ENCODE peak calls at places on chromosomes 3 and 15, in five cellular contexts. N, P, U, F and S are unnamed samples.

GRCh38 chr15:77499087-77499765 is 78.5 kb downstream of the HMG20A start:
- DNase-seq in N (no peak), P (no peak), U (no peak), F (no peak), S (no peak)

GRCh38 chr3:155494332-155494731 is 200.8 kb upstream of the STRIT1 start:
- DNase-seq in N (no peak), P (no peak), U (no peak), F (no peak), S (no peak)

GRCh38 chr3:78338405-78338804 is 1298.5 kb downstream of the ROBO2 start:
- DNase-seq in N (no peak), P (no peak), U (no peak), F (no peak), S (no peak)

GRCh38 chr15:85603703-85604102 is 191.0 kb downstream of the KLHL25 start:
- DNase-seq in N (no peak), P (no peak), U (no peak), F (no peak), S (no peak)

GRCh38 chr15:73017987-73018386 is 34.3 kb upstream of the NEO1 start:
- DNase-seq in N (peak; percentile 19), P (no peak), U (no peak), F (no peak), S (no peak)

GRCh38 chr15:63492541-63493077 is 11.8 kb upstream of the USP3 start:
- DNase-seq in N (peak; percentile 75), P (no peak), U (peak; percentile 72), F (no peak), S (no peak)

GRCh38 chr3:54168451-54168850 is 46.1 kb downstream of the CACNA2D3 start:
- DNase-seq in N (no peak), P (no peak), U (no peak), F (no peak), S (no peak)

GRCh38 chr3:116444819-116445290 is 432 bp downstream of the LSAMP start:
- DNase-seq in N (peak; percentile 20), P (no peak), U (peak; percentile 33), F (no peak), S (no peak)

GRCh38 chr3:38133557-38134405 is 3.1 kb downstream of the ACAA1 start:
- DNase-seq in N (no peak), P (no peak), U (peak; percentile 4), F (peak; percentile 45), S (no peak)

GRCh38 chr3:160132226-160132625 is 93.0 kb upstream of the C3orf80 start:
- DNase-seq in N (no peak), P (no peak), U (no peak), F (no peak), S (no peak)

GRCh38 chr3:42079701-42080323 is 11.3 kb upstream of the TRAK1 start:
- DNase-seq in N (no peak), P (no peak), U (no peak), F (no peak), S (no peak)

GRCh38 chr15:51367322-51367976 is 26.0 kb downstream of the GLDN start:
- DNase-seq in N (no peak), P (no peak), U (peak; percentile 31), F (no peak), S (peak; percentile 67)

GRCh38 chr3:143628971-143629370 is 219.3 kb downstream of the SLC9A9 start:
- DNase-seq in N (no peak), P (peak; percentile 5), U (peak; percentile 83), F (no peak), S (no peak)

GRCh38 chr3:123046262-123046873 is 18.8 kb upstream of the SEMA5B start:
- DNase-seq in N (no peak), P (no peak), U (no peak), F (no peak), S (no peak)

GRCh38 chr3:193872265-193872753 is 263.6 kb upstream of the HES1 start:
- DNase-seq in N (peak; percentile 71), P (peak; percentile 92), U (peak; percentile 99), F (no peak), S (peak; percentile 79)

GRCh38 chr3:53103566-53104296 is 26.5 kb downstream of the RFT1 start:
- DNase-seq in N (peak; percentile 30), P (peak; percentile 18), U (no peak), F (no peak), S (no peak)

DNA sequence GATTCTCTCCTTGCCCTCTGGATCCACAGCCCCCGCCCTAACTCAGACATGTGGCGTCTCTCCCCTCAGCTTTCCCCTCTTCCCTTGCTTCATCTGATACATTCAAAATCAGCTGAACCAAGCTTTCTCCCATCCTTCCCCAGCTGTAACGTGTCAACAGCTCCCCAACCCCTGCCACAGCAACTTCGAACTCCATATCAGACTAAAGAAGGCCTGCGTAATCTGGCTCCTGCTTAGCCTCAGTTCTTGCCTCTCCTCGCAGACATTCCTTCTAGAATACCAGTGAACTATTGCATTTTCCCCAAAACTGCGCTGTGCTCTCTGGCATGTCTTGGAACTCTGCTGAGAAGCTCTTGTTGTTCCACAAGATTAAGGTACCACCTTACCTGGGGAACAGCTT is 18.3 kb downstream of the B4GALT4 start:
- DNase-seq in N (peak; percentile 39), P (no peak), U (no peak), F (no peak), S (no peak)
- H3K36me3 ChIP-seq in N (peaks cover 58% of the 10 kb centered on the region), P (peaks cover 17% of the 10 kb centered on the region), U (peaks cover 6% of the 10 kb centered on the region), F (peaks cover 83% of the 10 kb centered on the region), S (peaks cover 13% of the 10 kb centered on the region)

GRCh38 chr3:55804170-55805095 is 317.3 kb upstream of the WNT5A start:
- DNase-seq in N (no peak), P (no peak), U (no peak), F (no peak), S (no peak)
- TF ChIP-seq CTCF in N (no peak), P (no peak), U (no peak), F (no peak), S (no peak)

DNA sequence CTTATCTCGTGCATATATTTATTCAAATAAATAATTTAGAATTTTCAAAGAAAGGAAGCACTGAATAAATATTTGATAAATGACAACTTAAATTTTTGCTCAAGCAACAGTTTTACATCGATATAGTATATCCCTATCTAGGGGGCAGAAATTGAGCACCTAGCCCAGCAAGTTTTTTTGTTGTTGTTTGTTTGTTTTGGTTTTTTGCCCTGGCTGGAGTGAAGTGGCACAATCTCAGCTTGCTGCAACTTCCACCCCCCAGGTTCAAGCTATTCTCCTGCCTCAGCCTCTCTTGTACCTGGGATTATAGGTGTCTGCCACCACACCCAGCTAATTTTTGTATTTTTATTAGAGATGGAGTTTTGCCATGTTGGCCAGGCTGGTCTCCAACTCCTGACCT is 42.4 kb downstream of the OIP5 start:
- DNase-seq in N (no peak), P (no peak), U (no peak), F (no peak), S (no peak)
- H3K36me3 ChIP-seq in N (peaks cover 43% of the 10 kb centered on the region), P (peaks cover 35% of the 10 kb centered on the region), U (peaks cover 7% of the 10 kb centered on the region), F (peaks cover 67% of the 10 kb centered on the region), S (peaks cover 11% of the 10 kb centered on the region)

GRCh38 chr15:45320581-45320980 is 57.8 kb downstream of the GATM start:
- DNase-seq in N (no peak), P (no peak), U (no peak), F (no peak), S (no peak)

GRCh38 chr15:45319472-45320214 is 58.7 kb downstream of the GATM start:
- DNase-seq in N (no peak), P (no peak), U (no peak), F (no peak), S (no peak)

DNA sequence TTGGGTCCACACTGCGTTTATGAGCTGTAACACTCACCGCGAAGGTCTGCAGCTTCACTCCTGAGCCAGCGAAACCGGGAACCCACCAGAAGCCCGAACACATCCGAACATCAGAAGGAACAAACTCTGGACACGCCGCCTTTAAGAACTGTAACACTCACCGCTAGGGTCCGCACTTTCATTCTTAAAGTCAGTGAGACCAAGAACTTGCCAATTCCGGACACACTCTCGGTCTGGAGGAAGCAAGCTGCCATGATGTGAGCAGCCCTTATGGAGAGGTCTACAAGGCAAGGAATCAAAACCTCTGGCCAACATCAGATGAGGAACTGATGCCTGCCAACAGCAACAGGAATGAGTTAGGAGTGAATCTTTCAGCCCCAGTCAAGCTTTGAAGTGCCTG is 62.9 kb downstream of the SLC28A2 start:
- DNase-seq in N (peak; percentile 47), P (no peak), U (peak; percentile 5), F (no peak), S (no peak)
- TF ChIP-seq CTCF in N (peak; percentile 13), P (peak; percentile 25), U (no peak), F (no peak), S (no peak)

DNA sequence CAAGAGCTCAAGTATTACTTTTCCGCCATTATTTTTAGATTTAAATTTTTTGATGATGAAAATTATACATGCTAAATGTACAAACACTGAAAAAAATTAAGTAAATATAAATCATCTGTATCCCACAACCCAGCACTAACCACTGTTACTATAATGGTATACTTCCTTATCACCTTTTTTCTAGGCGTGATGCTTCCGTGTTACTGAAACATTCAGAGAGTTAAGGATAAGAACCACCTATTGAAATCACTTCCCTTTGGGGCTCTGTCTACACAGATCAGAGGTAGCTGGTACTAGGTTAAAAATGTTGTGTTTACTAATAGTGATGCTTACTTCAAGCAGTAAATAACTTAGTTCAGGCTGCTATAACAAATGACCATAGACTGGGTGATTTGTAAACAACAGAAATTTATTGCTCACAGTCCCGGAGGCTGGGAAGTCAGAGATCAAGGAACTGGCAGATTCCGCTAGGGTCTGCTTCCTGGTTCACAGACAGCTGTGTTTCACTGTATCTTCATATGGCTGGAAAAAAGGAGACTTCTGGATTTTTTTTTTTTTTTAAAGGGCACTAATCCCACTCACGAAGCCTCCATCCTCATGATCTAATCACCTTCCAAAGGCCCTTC is 6.4 kb downstream of the SNX4 start:
- DNase-seq in N (no peak), P (no peak), U (no peak), F (no peak), S (no peak)
- H3K36me3 ChIP-seq in N (peaks cover 12% of the 10 kb centered on the region), P (peaks cover 2% of the 10 kb centered on the region), U (no peaks in the 10 kb centered on the region), F (peaks cover 33% of the 10 kb centered on the region), S (peaks cover 6% of the 10 kb centered on the region)

GRCh38 chr3:61853912-61854311 is 292.5 kb downstream of the PTPRG start:
- DNase-seq in N (no peak), P (no peak), U (no peak), F (no peak), S (no peak)

GRCh38 chr3:61855211-61855610 is 293.8 kb downstream of the PTPRG start:
- DNase-seq in N (peak; percentile 63), P (no peak), U (peak; percentile 42), F (no peak), S (no peak)

GRCh38 chr3:61857297-61857696 is 295.9 kb downstream of the PTPRG start:
- DNase-seq in N (no peak), P (no peak), U (no peak), F (no peak), S (no peak)

GRCh38 chr3:61861410-61861809 is 300.0 kb downstream of the PTPRG start:
- DNase-seq in N (no peak), P (no peak), U (no peak), F (no peak), S (no peak)

DNA sequence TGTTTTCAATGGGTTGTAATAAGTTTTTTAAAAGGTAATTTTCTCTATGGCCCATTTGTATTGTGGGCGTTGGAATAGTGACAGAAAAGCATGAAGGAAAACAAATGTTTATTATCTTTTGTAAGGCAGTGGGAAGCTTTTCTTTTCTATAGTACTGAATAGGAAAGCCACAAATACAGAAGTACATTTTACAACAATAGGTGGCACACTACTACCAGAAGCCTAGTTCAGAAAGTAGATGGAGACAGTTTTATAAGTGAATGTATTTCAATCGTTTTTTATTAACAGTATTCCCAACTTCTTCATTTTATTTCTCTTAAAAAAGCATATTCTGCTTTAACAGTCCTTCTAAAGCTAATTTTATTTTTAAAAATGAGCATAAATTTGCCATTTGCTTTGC is 296.7 kb downstream of the PTPRG start:
- DNase-seq in N (peak; percentile 67), P (no peak), U (peak; percentile 42), F (no peak), S (no peak)
- TF ChIP-seq CTCF in N (peak; percentile 54), P (peak; percentile 46), U (no peak), F (peak; percentile 36), S (peak; percentile 41)

GRCh38 chr15:34914316-34914715 is 55.2 kb downstream of the AQR start:
- DNase-seq in N (no peak), P (no peak), U (no peak), F (no peak), S (no peak)
- H3K36me3 ChIP-seq in N (peaks cover 57% of the 10 kb centered on the region), P (peaks cover 34% of the 10 kb centered on the region), U (peaks cover 2% of the 10 kb centered on the region), F (peaks cover 99% of the 10 kb centered on the region), S (peaks cover 5% of the 10 kb centered on the region)